ENCODE peak calls at places on chromosomes 4 and X, in seven cellular contexts. J, D, I, X, C, L and A are unnamed samples.

GRCh38 chr4:2742081-2742822 is 13.9 kb downstream of the TNIP2 start:
- DNase-seq in J (no peak), D (no peak), I (no peak), X (no peak), C (no peak), L (no peak), A (no peak)

GRCh38 chr4:101458473-101458872 is 111.1 kb upstream of the PPP3CA start:
- DNase-seq in J (no peak), D (no peak), I (no peak), X (no peak), C (no peak), L (no peak), A (no peak)

GRCh38 chr4:119041951-119042560 is 93.6 kb upstream of the MYOZ2 start:
- DNase-seq in J (no peak), D (peak), I (peak), X (no peak), C (peak), L (peak), A (peak)

GRCh38 chrX:115952417-115953092 is 218.0 kb upstream of the AGTR2 start:
- DNase-seq in J (no peak), D (no peak), I (no peak), X (no peak), C (no peak), L (no peak), A (no peak)

GRCh38 chrX:129404670-129405008 is 118.7 kb downstream of the SMARCA1 start:
- DNase-seq in J (no peak), D (no peak), I (no peak), X (no peak), C (no peak), L (no peak), A (no peak)

GRCh38 chrX:72052415-72053090 is 79.2 kb downstream of the RTL5 start:
- DNase-seq in J (no peak), D (peak), I (no peak), X (no peak), C (no peak), L (no peak), A (no peak)

GRCh38 chrX:70452143-70452733 is 7.6 kb downstream of the DLG3 start:
- DNase-seq in J (peak), D (no peak), I (peak), X (no peak), C (peak), L (no peak), A (peak)

GRCh38 chr4:67122029-67122428 is 423.3 kb downstream of the CENPC start:
- DNase-seq in J (no peak), D (no peak), I (no peak), X (no peak), C (no peak), L (no peak), A (no peak)

GRCh38 chrX:102714994-102715393 is 2.7 kb downstream of the GPRASP2 start:
- DNase-seq in J (no peak), D (no peak), I (no peak), X (no peak), C (no peak), L (no peak), A (no peak)
- TF ChIP-seq CTCF in J (no peak), D (no peak), I (no peak), X (no peak), C (no peak), L (no peak), A (peak)

DNA sequence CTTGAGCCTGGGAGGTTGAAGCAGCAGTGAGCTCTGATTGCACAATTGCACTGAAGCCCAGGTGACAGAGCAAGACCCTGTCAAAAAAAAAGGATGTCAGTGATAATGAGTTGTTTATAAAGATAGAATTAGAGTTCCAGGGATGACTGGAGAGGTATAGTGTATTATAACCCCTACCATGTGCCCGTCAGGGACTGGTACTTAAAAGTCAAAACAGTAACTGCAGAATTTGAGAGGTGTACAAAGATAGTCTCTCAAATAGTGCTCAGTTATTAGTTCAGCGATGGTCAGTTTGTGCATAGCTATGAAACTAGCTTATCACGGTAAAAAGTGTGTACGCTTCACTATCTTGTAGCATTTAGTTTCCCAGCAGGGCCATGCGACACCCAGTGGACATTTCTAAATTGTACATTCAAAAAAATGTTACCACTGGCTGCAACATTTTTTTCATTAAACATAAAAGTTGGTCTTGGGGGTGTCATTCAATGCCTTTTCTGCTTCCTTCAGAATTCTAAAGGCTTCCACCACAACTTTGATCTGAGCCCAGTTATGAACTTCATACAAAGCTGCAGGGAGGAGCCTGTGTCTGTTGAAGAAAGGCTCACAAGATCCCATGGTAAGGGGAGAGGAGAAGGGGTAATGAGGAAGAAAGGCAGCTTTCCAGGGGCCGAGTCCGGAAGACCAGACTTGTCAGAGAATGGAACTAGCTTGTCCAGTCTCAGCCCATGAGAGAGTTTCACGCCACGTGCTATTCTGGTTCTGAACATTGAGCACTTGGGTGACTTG is 9.2 kb upstream of the GYG2 start:
- DNase-seq in J (no peak), D (no peak), I (no peak), X (no peak), C (peak), L (peak), A (peak)
- TF ChIP-seq CTCF in J (no peak), D (peak), I (no peak), X (no peak), C (peak), L (no peak), A (peak)

GRCh38 chr4:152696764-152697250 is 17.0 kb upstream of the TMEM154 start:
- DNase-seq in J (peak), D (peak), I (no peak), X (peak), C (peak), L (no peak), A (no peak)

GRCh38 chr4:152699313-152699712 is 19.5 kb upstream of the TMEM154 start:
- DNase-seq in J (no peak), D (no peak), I (no peak), X (no peak), C (no peak), L (no peak), A (no peak)

GRCh38 chr4:152698012-152698499 is 18.3 kb upstream of the TMEM154 start:
- DNase-seq in J (no peak), D (no peak), I (no peak), X (no peak), C (no peak), L (no peak), A (no peak)

GRCh38 chr4:152700151-152700550 is 20.4 kb upstream of the TMEM154 start:
- DNase-seq in J (no peak), D (peak), I (no peak), X (no peak), C (no peak), L (no peak), A (no peak)

DNA sequence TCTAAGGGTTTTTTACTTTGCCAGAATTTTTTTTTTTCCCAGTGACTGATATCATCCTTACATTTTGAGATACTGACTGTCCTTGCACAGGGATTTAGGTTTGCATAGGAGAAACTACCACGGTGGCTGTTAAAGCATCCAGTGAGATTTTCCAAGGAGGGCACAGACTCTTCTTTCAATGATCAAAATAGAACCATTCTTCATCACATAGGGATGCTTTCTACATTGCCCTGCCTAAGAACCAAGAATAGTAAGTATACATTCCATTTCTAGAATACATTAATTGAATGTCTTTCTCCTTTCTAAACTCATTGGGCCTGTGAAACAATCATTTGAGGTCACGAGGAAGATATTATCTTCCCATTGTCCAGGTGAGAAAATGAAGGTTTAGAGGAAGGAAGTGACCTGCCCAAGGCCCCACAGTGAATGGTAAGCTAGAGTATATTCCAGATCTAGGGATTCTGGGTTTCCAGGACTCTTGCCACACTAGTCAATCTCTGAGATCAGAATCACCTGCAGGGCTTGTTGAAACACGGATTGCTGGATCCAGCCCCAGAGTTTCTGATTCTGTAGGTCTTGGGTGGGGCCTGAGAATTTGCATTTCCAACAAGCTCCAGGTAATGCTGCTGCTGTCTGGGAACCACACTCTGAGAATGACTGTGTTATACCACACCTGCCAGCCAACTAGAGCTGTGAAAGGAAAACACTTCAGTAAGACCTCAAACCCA is 17.7 kb upstream of the TMEM154 start:
- DNase-seq in J (no peak), D (no peak), I (no peak), X (no peak), C (no peak), L (no peak), A (no peak)
- TF ChIP-seq CTCF in J (no peak), D (no peak), I (no peak), X (no peak), C (no peak), L (no peak), A (no peak)

GRCh38 chrX:14228611-14229010 is 198.9 kb upstream of the GEMIN8 start:
- DNase-seq in J (no peak), D (no peak), I (no peak), X (no peak), C (peak), L (no peak), A (no peak)
- TF ChIP-seq CTCF in J (no peak), D (no peak), I (no peak), X (no peak), C (no peak), L (no peak), A (no peak)

DNA sequence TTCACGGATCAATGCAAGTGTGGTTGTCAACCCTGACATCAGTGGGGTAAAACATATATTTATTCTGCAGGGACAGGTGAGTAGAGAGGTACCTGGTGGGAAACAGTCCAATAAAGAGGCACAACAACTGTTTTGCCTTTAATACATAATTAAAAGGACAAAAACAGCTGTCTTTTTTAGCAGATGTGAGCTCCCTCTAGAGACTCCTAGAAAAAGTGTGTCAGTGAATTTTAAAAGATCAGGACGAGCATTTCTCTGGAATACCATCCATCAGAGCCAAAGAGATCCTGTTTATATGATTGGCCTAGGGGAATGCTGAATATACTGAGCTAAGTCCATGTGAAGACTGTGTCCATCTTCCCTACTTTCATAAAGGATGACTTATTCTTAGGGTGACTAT is 58.3 kb downstream of the TMEM144 start:
- DNase-seq in J (no peak), D (no peak), I (no peak), X (no peak), C (no peak), L (no peak), A (no peak)
- TF ChIP-seq CTCF in J (no peak), D (no peak), I (no peak), X (no peak), C (no peak), L (no peak), A (peak)

DNA sequence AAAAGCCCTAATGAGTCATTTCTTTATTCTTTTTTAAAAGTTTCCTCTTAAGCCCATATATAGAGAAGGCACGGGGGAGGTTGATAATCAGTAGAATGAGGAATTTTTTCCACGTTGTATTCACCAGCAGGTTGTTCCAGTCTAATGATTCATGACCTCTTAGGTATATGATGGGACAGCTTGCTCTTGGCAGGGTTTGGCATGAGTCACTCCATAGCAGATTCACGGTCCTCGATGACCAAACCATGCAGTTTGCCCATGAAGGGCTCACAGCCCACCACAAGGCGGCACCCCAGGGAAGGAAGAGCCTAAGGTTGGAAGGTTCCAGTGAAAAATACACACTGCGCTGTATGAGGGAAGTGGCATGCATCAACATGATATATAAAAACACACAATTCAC is 623.8 kb upstream of the DIPK2B start:
- DNase-seq in J (no peak), D (peak), I (no peak), X (no peak), C (peak), L (peak), A (peak)
- TF ChIP-seq CTCF in J (no peak), D (peak), I (no peak), X (peak), C (peak), L (no peak), A (peak)

DNA sequence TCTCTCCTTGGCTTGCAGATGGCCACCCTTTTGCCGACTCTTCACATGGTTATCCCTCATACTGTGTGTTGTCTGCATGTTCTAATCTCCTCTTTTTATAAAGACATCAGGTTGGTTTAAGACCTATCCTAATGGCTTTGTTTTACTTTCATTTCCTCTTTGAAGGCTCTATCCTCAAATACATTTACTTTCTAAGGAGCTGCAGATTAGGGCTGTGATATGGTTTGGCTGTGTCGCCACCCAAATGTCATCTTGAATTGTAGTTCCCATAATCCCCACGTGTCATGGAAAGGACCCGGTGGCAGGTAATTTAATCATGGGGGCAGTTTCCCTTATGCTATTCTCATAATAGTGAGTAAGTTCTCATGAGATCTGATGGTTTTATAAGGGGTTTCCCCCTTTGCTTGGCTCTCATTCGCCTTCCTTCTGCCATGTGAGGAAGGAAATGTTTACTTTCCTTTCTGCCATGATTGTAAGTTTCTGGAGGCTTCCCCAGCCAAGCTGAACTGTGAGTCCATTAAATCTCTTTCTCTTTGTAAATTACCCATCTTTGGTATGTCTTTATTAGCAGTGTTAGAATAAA is 204.5 kb downstream of the RELL1 start:
- DNase-seq in J (no peak), D (no peak), I (no peak), X (no peak), C (no peak), L (no peak), A (no peak)
- TF ChIP-seq CTCF in J (no peak), D (no peak), I (no peak), X (no peak), C (no peak), L (no peak), A (no peak)